ENCODE peak calls at places on chromosomes 11 and 22, in nine cellular contexts. X, H, P, Y, C, J, F, V and L are unnamed samples.

GRCh38 chr11:70142171-70142875 is 60.8 kb upstream of the FADD start:
- DNase-seq in X (no peak), H (no peak), P (no peak), Y (no peak), C (peak), J (no peak), F (no peak), V (no peak), L (no peak)

GRCh38 chr11:70180906-70181305 is 22.2 kb upstream of the FADD start:
- DNase-seq in X (no peak), H (no peak), P (no peak), Y (no peak), C (no peak), J (no peak), F (no peak), V (no peak), L (no peak)

GRCh38 chr11:20020198-20020597 is 140.1 kb downstream of the DBX1 start:
- DNase-seq in X (no peak), H (no peak), P (no peak), Y (no peak), C (no peak), J (no peak), F (no peak), V (no peak), L (no peak)

GRCh38 chr22:44580756-44581435 is 82.9 kb upstream of the RTL6 start:
- DNase-seq in X (no peak), H (no peak), P (no peak), Y (no peak), C (peak), J (no peak), F (no peak), V (peak), L (no peak)

GRCh38 chr11:35584321-35584720 is 33.9 kb upstream of the FJX1 start:
- DNase-seq in X (no peak), H (no peak), P (no peak), Y (no peak), C (no peak), J (no peak), F (no peak), V (no peak), L (no peak)

GRCh38 chr11:14418801-14419417 is 59.9 kb upstream of the RRAS2 start:
- DNase-seq in X (no peak), H (no peak), P (no peak), Y (peak), C (no peak), J (no peak), F (peak), V (no peak), L (peak)

GRCh38 chr11:116773203-116774112 is 671 bp upstream of the BUD13 start:
- DNase-seq in X (peak), H (no peak), P (peak), Y (no peak), C (no peak), J (no peak), F (peak), V (no peak), L (peak)

GRCh38 chr11:59197990-59198389 is 14.7 kb downstream of the MPEG1 start:
- DNase-seq in X (no peak), H (peak), P (no peak), Y (peak), C (peak), J (peak), F (no peak), V (no peak), L (no peak)

GRCh38 chr22:40071720-40072119 is 77.0 kb downstream of the FAM83F start:
- DNase-seq in X (no peak), H (no peak), P (no peak), Y (no peak), C (no peak), J (no peak), F (no peak), V (no peak), L (no peak)

GRCh38 chr11:48341466-48341865 is 16.7 kb downstream of the OR4C3 start:
- DNase-seq in X (no peak), H (no peak), P (no peak), Y (no peak), C (no peak), J (no peak), F (no peak), V (no peak), L (no peak)

GRCh38 chr22:49971232-49972162 is 10.9 kb downstream of the PIM3 start:
- DNase-seq in X (no peak), H (peak), P (peak), Y (peak), C (peak), J (peak), F (no peak), V (peak), L (peak)

GRCh38 chr11:111026241-111026640 is 219.3 kb upstream of the POU2AF2 start:
- DNase-seq in X (no peak), H (no peak), P (no peak), Y (no peak), C (no peak), J (no peak), F (peak), V (no peak), L (no peak)
- TF ChIP-seq CTCF in X (no peak), H (no peak), P (no peak), Y (no peak), C (no peak), J (no peak), F (no peak), V (no peak), L (no peak)

DNA sequence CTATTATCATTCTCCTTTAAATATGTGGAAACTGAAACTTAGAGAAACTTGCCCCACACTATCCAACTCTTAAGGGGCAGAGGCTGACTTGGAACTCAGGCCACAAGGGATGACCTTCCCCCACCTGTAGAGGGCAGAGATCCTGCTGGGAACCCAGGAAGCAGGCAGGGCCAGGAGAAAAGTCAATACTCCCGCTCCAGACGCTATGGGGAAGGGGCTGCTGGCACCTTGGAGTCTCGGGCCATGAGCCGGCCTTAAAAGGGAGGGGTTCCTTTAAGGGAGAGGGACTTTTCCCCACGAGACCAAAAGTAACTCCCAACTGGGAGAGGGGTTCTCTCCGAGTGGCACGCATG is 620 bp upstream of the ANO5 start:
- DNase-seq in X (no peak), H (peak), P (no peak), Y (peak), C (no peak), J (no peak), F (no peak), V (no peak), L (no peak)
- TF ChIP-seq CTCF in X (no peak), H (no peak), P (no peak), Y (peak), C (peak), J (peak), F (no peak), V (no peak), L (peak)

GRCh38 chr11:68969386-68969785 is 11.4 kb downstream of the MRGPRD start:
- DNase-seq in X (no peak), H (no peak), P (no peak), Y (no peak), C (no peak), J (no peak), F (no peak), V (no peak), L (no peak)

GRCh38 chr11:68965901-68966868 is 14.6 kb downstream of the MRGPRD start:
- DNase-seq in X (no peak), H (no peak), P (no peak), Y (no peak), C (no peak), J (no peak), F (no peak), V (no peak), L (no peak)

GRCh38 chr11:68966894-68967780 is 13.6 kb downstream of the MRGPRD start:
- DNase-seq in X (no peak), H (no peak), P (no peak), Y (no peak), C (no peak), J (no peak), F (no peak), V (no peak), L (no peak)

GRCh38 chr11:68970921-68971636 is 9.7 kb downstream of the MRGPRD start:
- DNase-seq in X (no peak), H (no peak), P (no peak), Y (no peak), C (no peak), J (no peak), F (no peak), V (no peak), L (no peak)

GRCh38 chr11:68968306-68969255 is 12.2 kb downstream of the MRGPRD start:
- DNase-seq in X (no peak), H (no peak), P (no peak), Y (peak), C (no peak), J (no peak), F (no peak), V (no peak), L (no peak)
- TF ChIP-seq CTCF in X (no peak), H (no peak), P (no peak), Y (no peak), C (no peak), J (no peak), F (no peak), V (no peak), L (no peak)

GRCh38 chr11:132472411-132473205 is 1059.7 kb downstream of the OPCML start:
- DNase-seq in X (no peak), H (peak), P (no peak), Y (no peak), C (no peak), J (no peak), F (no peak), V (no peak), L (no peak)
- TF ChIP-seq CTCF in X (no peak), H (no peak), P (no peak), Y (no peak), C (no peak), J (no peak), F (no peak), V (no peak), L (no peak)

GRCh38 chr11:102254047-102254446 is 63.2 kb upstream of the BIRC3 start:
- DNase-seq in X (no peak), H (no peak), P (peak), Y (no peak), C (no peak), J (no peak), F (peak), V (no peak), L (peak)
- TF ChIP-seq CTCF in X (no peak), H (peak), P (peak), Y (no peak), C (no peak), J (no peak), F (peak), V (peak), L (peak)